ENCODE peak calls at places on chromosomes 3 and 15, in ten cellular contexts. R, E, J, Z, P, D, I, T, U and M are unnamed samples.

GRCh38 chr15:61500951-61501350 is 271.8 kb upstream of the RORA start:
- DNase-seq in D (no peak), J (no peak), I (no peak), Z (no peak), P (no peak), R (no peak), U (no peak), E (no peak), T (no peak), M (no peak)

GRCh38 chr15:100734606-100735005 is 132.2 kb downstream of the ASB7 start:
- DNase-seq in R (no peak), T (no peak), U (no peak), Z (no peak), I (no peak), J (no peak), E (no peak), P (no peak), D (no peak), M (no peak)

GRCh38 chr3:14532691-14533456 is 7.3 kb downstream of the GRIP2 start:
- DNase-seq in P (peak), R (peak), E (peak), T (no peak), Z (peak), I (no peak), D (no peak), U (no peak), J (no peak), M (no peak)

GRCh38 chr15:89197503-89197971 is 23.8 kb downstream of the RLBP1 start:
- DNase-seq in E (no peak), U (no peak), P (no peak), D (no peak), I (peak), T (no peak), Z (no peak), J (no peak), R (peak), M (no peak)

GRCh38 chr15:33195283-33195682 is 769 bp upstream of the FMN1 start:
- DNase-seq in P (no peak), E (peak), J (no peak), I (no peak), D (no peak), R (peak), T (no peak), U (no peak), Z (no peak), M (no peak)

GRCh38 chr15:66784174-66784573 is 82.1 kb downstream of the SMAD6 start:
- DNase-seq in U (no peak), E (no peak), Z (no peak), D (no peak), J (no peak), R (no peak), P (no peak), T (no peak), I (no peak), M (no peak)

GRCh38 chr15:98548172-98548971 is 100.0 kb upstream of the IGF1R start:
- DNase-seq in P (peak), D (peak), U (peak), J (peak), R (peak), E (peak), I (peak), Z (peak), T (peak), M (peak)

GRCh38 chr15:52208306-52208946 is 17.2 kb upstream of the GNB5 start:
- DNase-seq in Z (peak), J (peak), D (no peak), I (peak), U (peak), T (peak), P (peak), E (peak), R (peak), M (peak)

GRCh38 chr3:66816110-66816761 is 181.9 kb upstream of the KBTBD8 start:
- DNase-seq in Z (no peak), J (peak), T (peak), D (peak), E (no peak), R (no peak), U (peak), P (peak), I (no peak), M (peak)

GRCh38 chr3:123774474-123774873 is 109.7 kb downstream of the MYLK start:
- DNase-seq in E (no peak), D (no peak), P (no peak), T (no peak), U (no peak), J (no peak), R (no peak), I (no peak), Z (no peak), M (no peak)

GRCh38 chr3:115800489-115801080 is 177.3 kb downstream of the GAP43 start:
- DNase-seq in Z (no peak), D (peak), R (no peak), U (no peak), I (no peak), T (peak), P (peak), E (no peak), J (peak), M (no peak)